ENCODE peak calls at places on chromosomes 4 and X, in seven cellular contexts. L is BE2C, S is heart left ventricle, H is right cardiac atrium, F is Karpas-422, E is MM.1S, R is left ventricle myocardium inferior. B is an unnamed sample.

GRCh38 chr4:8538076-8538702 is 42.0 kb upstream of the GPR78 start:
- DNase-seq in L (no peak), S (no peak), H (no peak), F (no peak), E (no peak), R (no peak), B (no peak)

GRCh38 chr4:107379054-107379869 is 340.8 kb downstream of the PAPSS1 start:
- DNase-seq in L (no peak), S (no peak), H (no peak), F (no peak), E (no peak), R (no peak), B (no peak)

GRCh38 chrX:129823115-129823514 is 20.6 kb downstream of the ZDHHC9 start:
- DNase-seq in L (peak; percentile 49), S (no peak), H (no peak), F (peak; percentile 84), E (peak; percentile 77), R (no peak), B (peak; percentile 38)

GRCh38 chr4:39067451-39067850 is 5.4 kb downstream of the KLHL5 start:
- DNase-seq in L (no peak), S (no peak), H (no peak), F (no peak), E (no peak), R (no peak), B (no peak)

GRCh38 chrX:40130207-40130606 is 32.4 kb upstream of the BCOR start:
- DNase-seq in L (no peak), S (no peak), H (no peak), F (no peak), E (no peak), R (no peak), B (no peak)

GRCh38 chr4:14987054-14987453 is 15.2 kb upstream of the CPEB2 start:
- DNase-seq in L (no peak), S (no peak), H (no peak), F (no peak), E (no peak), R (no peak), B (no peak)

GRCh38 chr4:112748352-112748900 is 111.5 kb downstream of the LARP7 start:
- DNase-seq in L (no peak), S (no peak), H (no peak), F (no peak), E (no peak), R (no peak), B (no peak)

GRCh38 chr4:169618286-169618685 is 2.1 kb upstream of the CLCN3 start:
- DNase-seq in L (no peak), S (no peak), H (no peak), F (no peak), E (no peak), R (no peak), B (no peak)

GRCh38 chr4:1857931-1858330 is 2.0 kb upstream of the LETM1 start:
- DNase-seq in L (no peak), S (no peak), H (no peak), F (no peak), E (no peak), R (no peak), B (peak; percentile 28)

GRCh38 chr4:151567056-151567455 is 158.1 kb downstream of the FHIP1A start:
- DNase-seq in L (no peak), S (no peak), H (no peak), F (no peak), E (peak; percentile 31), R (no peak), B (no peak)

GRCh38 chr4:7381890-7382633 is 52.7 kb downstream of the PSAPL1 start:
- DNase-seq in L (no peak), S (peak; percentile 48), H (peak; percentile 20), F (no peak), E (no peak), R (no peak), B (no peak)

GRCh38 chrX:103376118-103376978 is at the start of gene BEX3:
- DNase-seq in L (peak; percentile 76), S (peak; percentile 64), H (peak; percentile 85), F (no peak), E (no peak), R (peak; percentile 45), B (peak; percentile 47)

GRCh38 chr4:62161446-62161845 is 961.3 kb downstream of the ADGRL3 start:
- DNase-seq in L (no peak), S (no peak), H (no peak), F (no peak), E (no peak), R (no peak), B (no peak)

GRCh38 chrX:11416600-11416999 is 123.4 kb downstream of the AMELX start:
- DNase-seq in L (no peak), S (no peak), H (no peak), F (no peak), E (no peak), R (no peak), B (no peak)

GRCh38 chrX:10110984-10111363 is 45.8 kb upstream of the CLCN4 start:
- DNase-seq in L (no peak), S (no peak), H (no peak), F (no peak), E (peak; percentile 57), R (no peak), B (no peak)
- H3K4me1 ChIP-seq in L (no peaks in the 10 kb centered on the region), S (peaks cover 25% of the 10 kb centered on the region), H (peaks cover 7% of the 10 kb centered on the region), F (peaks cover 17% of the 10 kb centered on the region), E (peaks cover 79% of the 10 kb centered on the region), R (peaks cover 67% of the 10 kb centered on the region), B (peaks cover 4% of the 10 kb centered on the region)

GRCh38 chrX:141183000-141183399 is 6.1 kb upstream of the LDOC1 start:
- DNase-seq in L (no peak), S (no peak), H (no peak), F (no peak), E (no peak), R (no peak), B (no peak)
- H3K4me1 ChIP-seq in L (no peaks in the 10 kb centered on the region), S (no peaks in the 10 kb centered on the region), H (no peaks in the 10 kb centered on the region), F (no peaks in the 10 kb centered on the region), E (no peaks in the 10 kb centered on the region), R (no peaks in the 10 kb centered on the region), B (no peaks in the 10 kb centered on the region)

GRCh38 chrX:105179644-105180043 is 40.9 kb downstream of the TEX13A start:
- DNase-seq in L (no peak), S (no peak), H (no peak), F (no peak), E (no peak), R (no peak), B (no peak)
- H3K4me1 ChIP-seq in L (no peaks in the 10 kb centered on the region), S (no peaks in the 10 kb centered on the region), H (no peaks in the 10 kb centered on the region), F (no peaks in the 10 kb centered on the region), E (no peaks in the 10 kb centered on the region), R (no peaks in the 10 kb centered on the region), B (no peaks in the 10 kb centered on the region)

GRCh38 chr4:48336471-48336870 is 4.9 kb upstream of the SLAIN2 start:
- DNase-seq in L (no peak), S (no peak), H (no peak), F (no peak), E (no peak), R (no peak), B (no peak)
- H3K4me1 ChIP-seq in L (no peaks in the 10 kb centered on the region), S (peaks cover 2% of the 10 kb centered on the region), H (no peaks in the 10 kb centered on the region), F (peaks cover 9% of the 10 kb centered on the region), E (peaks cover 18% of the 10 kb centered on the region), R (peaks cover 22% of the 10 kb centered on the region), B (peaks cover 34% of the 10 kb centered on the region)

GRCh38 chr4:118904418-118904817 is 15.8 kb downstream of the SYNPO2 start:
- DNase-seq in L (peak; percentile 41), S (no peak), H (no peak), F (no peak), E (no peak), R (no peak), B (no peak)

GRCh38 chr4:118909173-118909956 is 20.7 kb downstream of the SYNPO2 start:
- DNase-seq in L (peak; percentile 71), S (no peak), H (no peak), F (no peak), E (no peak), R (peak; percentile 26), B (no peak)

GRCh38 chr4:118910221-118910620 is 21.6 kb downstream of the SYNPO2 start:
- DNase-seq in L (no peak), S (no peak), H (no peak), F (no peak), E (no peak), R (no peak), B (no peak)

GRCh38 chr4:118905546-118905945 is 16.9 kb downstream of the SYNPO2 start:
- DNase-seq in L (peak; percentile 63), S (no peak), H (no peak), F (no peak), E (no peak), R (no peak), B (no peak)

DNA sequence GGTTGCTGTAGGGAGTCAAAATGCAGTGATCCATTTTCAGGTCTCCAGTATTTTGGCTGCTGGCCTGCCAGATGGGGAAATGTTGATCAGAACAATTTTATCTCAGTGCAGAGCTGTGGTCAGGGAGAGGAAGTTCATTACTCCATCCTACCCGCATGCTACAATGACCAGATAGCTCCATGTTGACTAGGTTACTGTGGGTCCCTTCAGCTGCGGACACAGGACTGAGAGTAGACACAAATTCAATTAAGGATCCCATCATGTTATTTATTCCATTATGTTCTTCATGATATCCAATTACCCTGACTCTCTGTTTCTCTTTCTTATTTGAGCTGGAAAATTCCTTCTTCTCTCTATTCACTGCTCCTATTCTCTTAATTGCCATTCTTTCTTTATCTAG is 16.3 kb downstream of the SYNPO2 start:
- DNase-seq in L (peak; percentile 82), S (no peak), H (no peak), F (no peak), E (no peak), R (no peak), B (no peak)
- H3K4me1 ChIP-seq in L (peaks cover 38% of the 10 kb centered on the region), S (peaks cover 63% of the 10 kb centered on the region), H (peaks cover 6% of the 10 kb centered on the region), F (no peaks in the 10 kb centered on the region), E (no peaks in the 10 kb centered on the region), R (peaks cover 90% of the 10 kb centered on the region), B (peaks cover 4% of the 10 kb centered on the region)

GRCh38 chrX:13001961-13002671 is 27.2 kb downstream of the TMSB4X start:
- DNase-seq in L (no peak), S (no peak), H (no peak), F (peak; percentile 59), E (no peak), R (no peak), B (no peak)
- H3K4me1 ChIP-seq in L (no peaks in the 10 kb centered on the region), S (peaks cover 12% of the 10 kb centered on the region), H (peaks cover 6% of the 10 kb centered on the region), F (peaks cover 81% of the 10 kb centered on the region), E (peaks cover 57% of the 10 kb centered on the region), R (peaks cover 14% of the 10 kb centered on the region), B (peaks cover 48% of the 10 kb centered on the region)

GRCh38 chr4:40180356-40180755 is 16.5 kb upstream of the RHOH start:
- DNase-seq in L (no peak), S (no peak), H (no peak), F (no peak), E (no peak), R (no peak), B (no peak)
- H3K4me1 ChIP-seq in L (no peaks in the 10 kb centered on the region), S (no peaks in the 10 kb centered on the region), H (no peaks in the 10 kb centered on the region), F (peaks cover 29% of the 10 kb centered on the region), E (peaks cover 10% of the 10 kb centered on the region), R (no peaks in the 10 kb centered on the region), B (peaks cover 6% of the 10 kb centered on the region)

GRCh38 chr4:185836268-185837084 is 24.5 kb upstream of the SORBS2 start:
- DNase-seq in L (no peak), S (no peak), H (no peak), F (no peak), E (no peak), R (no peak), B (no peak)
- H3K4me1 ChIP-seq in L (peaks cover 9% of the 10 kb centered on the region), S (peaks cover 35% of the 10 kb centered on the region), H (peaks cover 15% of the 10 kb centered on the region), F (no peaks in the 10 kb centered on the region), E (no peaks in the 10 kb centered on the region), R (peaks cover 61% of the 10 kb centered on the region), B (peaks cover 31% of the 10 kb centered on the region)

B was measured in transverse colon.